ENCODE peak calls at places on chromosomes 2 and 18, in eight cellular contexts. O, K, Z, A, V, D, S and Y are unnamed samples.

GRCh38 chr2:160835166-160835565 is 325.1 kb upstream of the TANK start:
- DNase-seq in A (no peak), O (no peak), Z (no peak), D (no peak), S (no peak), V (no peak), K (no peak), Y (no peak)

GRCh38 chr2:189164732-189165131 is 14.8 kb downstream of the COL5A2 start:
- DNase-seq in O (no peak), K (no peak), V (peak; percentile 45), Z (peak; percentile 78), S (no peak), D (no peak), A (no peak), Y (no peak)

GRCh38 chr18:50806208-50806616 is 13.6 kb downstream of the MRO start:
- DNase-seq in A (no peak), D (no peak), S (no peak), O (peak; percentile 88), K (no peak), Z (no peak), V (no peak), Y (peak; percentile 8)

GRCh38 chr18:774811-775210 is 37.2 kb downstream of the YES1 start:
- DNase-seq in V (no peak), O (no peak), K (no peak), A (no peak), D (no peak), Z (no peak), S (no peak), Y (no peak)

GRCh38 chr2:20665261-20666113 is 1.5 kb upstream of the GDF7 start:
- DNase-seq in V (no peak), O (no peak), S (no peak), D (no peak), Z (no peak), A (no peak), K (no peak), Y (no peak)

GRCh38 chr2:70888925-70889715 is 46.6 kb upstream of the ATP6V1B1 start:
- DNase-seq in D (no peak), V (no peak), Z (no peak), K (no peak), S (no peak), O (no peak), A (no peak), Y (no peak)

GRCh38 chr18:56740645-56741044 is 89.5 kb downstream of the WDR7 start:
- DNase-seq in D (no peak), A (no peak), K (no peak), S (no peak), O (no peak), V (no peak), Z (no peak), Y (no peak)

GRCh38 chr2:168028377-168028776 is 219.0 kb downstream of the STK39 start:
- DNase-seq in D (no peak), K (no peak), A (no peak), Z (no peak), S (no peak), O (no peak), V (no peak), Y (no peak)

GRCh38 chr2:168920504-168921157 is 19.5 kb downstream of the G6PC2 start:
- DNase-seq in D (no peak), S (peak; percentile 45), Z (peak; percentile 56), V (peak; percentile 24), O (no peak), A (no peak), K (no peak), Y (no peak)

GRCh38 chr2:205352593-205352992 is 329.7 kb upstream of the NRP2 start:
- DNase-seq in D (no peak), Z (no peak), V (peak; percentile 6), A (no peak), S (no peak), K (no peak), O (no peak), Y (no peak)

GRCh38 chr2:78676921-78677696 is 348.4 kb upstream of the REG3G start:
- DNase-seq in O (peak; percentile 23), D (no peak), A (no peak), S (peak; percentile 6), V (no peak), K (no peak), Z (no peak), Y (no peak)

GRCh38 chr2:201466050-201466660 is 14.6 kb downstream of the STRADB start:
- DNase-seq in O (no peak), Z (peak; percentile 91), S (no peak), A (no peak), V (peak; percentile 45), K (no peak), D (no peak), Y (no peak)

GRCh38 chr2:100747996-100748615 is 71.8 kb upstream of the NPAS2 start:
- DNase-seq in O (no peak), V (no peak), Z (no peak), K (no peak), S (no peak), D (no peak), A (no peak), Y (no peak)